ENCODE peak calls at places on chromosomes 11 and 22, in eight cellular contexts. G is A549; R is HCEC 1CT; L is hepatocyte; Y is GM12892; H is activated naive CD8-positive, alpha-beta T cell treated with anti-CD3 and anti-CD28 coated beads for 36 hours; M is iris pigment epithelial cell; F is T-helper 1 cell. I is an unnamed sample.

GRCh38 chr11:97732011-97732632 is 1288.6 kb upstream of the CNTN5 start:
- DNase-seq in G (no peak), R (no peak), L (peak), Y (no peak), H (no peak), M (no peak), F (no peak), I (no peak)

GRCh38 chr11:12800032-12800671 is 125.9 kb downstream of the TEAD1 start:
- DNase-seq in G (peak), R (peak), L (peak), Y (no peak), H (no peak), M (peak), F (no peak), I (no peak)

GRCh38 chr11:27282141-27282590 is 80.8 kb downstream of the CCDC34 start:
- DNase-seq in G (peak), R (peak), L (no peak), Y (no peak), H (no peak), M (peak), F (no peak), I (no peak)

GRCh38 chr11:63829823-63830489 is 9.0 kb upstream of the MARK2 start:
- DNase-seq in G (peak), R (peak), L (no peak), Y (no peak), H (no peak), M (no peak), F (no peak), I (no peak)

GRCh38 chr11:35541621-35542375 is 16.4 kb upstream of the PAMR1 start:
- DNase-seq in G (peak), R (peak), L (peak), Y (no peak), H (no peak), M (peak), F (no peak), I (peak)

GRCh38 chr22:38262051-38262795 is 10.6 kb downstream of the TMEM184B start:
- DNase-seq in G (no peak), R (peak), L (no peak), Y (peak), H (peak), M (no peak), F (no peak), I (peak)

GRCh38 chr11:118128310-118128709 is 24.3 kb downstream of the SCN4B start:
- DNase-seq in G (no peak), R (no peak), L (no peak), Y (no peak), H (no peak), M (no peak), F (no peak), I (no peak)

GRCh38 chr11:35593143-35593542 is 25.1 kb upstream of the FJX1 start:
- DNase-seq in G (no peak), R (peak), L (no peak), Y (no peak), H (no peak), M (peak), F (no peak), I (no peak)

GRCh38 chr11:83697518-83697917 is 411.4 kb upstream of the CCDC90B start:
- DNase-seq in G (no peak), R (no peak), L (no peak), Y (no peak), H (no peak), M (no peak), F (no peak), I (no peak)

GRCh38 chr22:21064917-21065864 is 19.4 kb downstream of the LRRC74B start:
- DNase-seq in G (no peak), R (no peak), L (no peak), Y (no peak), H (no peak), M (no peak), F (no peak), I (peak)

I was measured in sigmoid colon.